ENCODE peak calls at places on chromosomes 3 and 15, in five cellular contexts. M is neural progenitor cell, C is HepG2, D is endothelial cell of umbilical vein, O is fibroblast of lung. G is an unnamed sample.

GRCh38 chr15:31214158-31214863 is 112.3 kb upstream of the KLF13 start:
- DNase-seq in M (no peak), C (no peak), D (no peak), O (no peak), G (no peak)

GRCh38 chr3:151037746-151038145 is 47.7 kb upstream of the MED12L start:
- DNase-seq in M (no peak), C (no peak), D (peak), O (peak), G (peak)

GRCh38 chr15:62068787-62069170 is 2.0 kb downstream of the C2CD4A start:
- DNase-seq in M (no peak), C (no peak), D (no peak), O (peak), G (no peak)

GRCh38 chr3:197003461-197004385 is 25.9 kb downstream of the MELTF start:
- DNase-seq in M (peak), C (no peak), D (no peak), O (no peak), G (peak)

GRCh38 chr15:92624401-92624991 is 31.1 kb downstream of the FAM174B start:
- DNase-seq in M (peak), C (no peak), D (peak), O (peak), G (peak)

GRCh38 chr3:97901327-97902295 is 70.6 kb downstream of the RIOX2 start:
- DNase-seq in M (no peak), C (peak), D (peak), O (no peak), G (no peak)

GRCh38 chr3:1561397-1561796 is 468.6 kb downstream of the CNTN6 start:
- DNase-seq in M (no peak), C (no peak), D (no peak), O (no peak), G (no peak)

GRCh38 chr3:134445631-134446030 is 40.2 kb downstream of the ANAPC13 start:
- DNase-seq in M (no peak), C (no peak), D (peak), O (peak), G (peak)

GRCh38 chr3:192887047-192887446 is 30.6 kb downstream of the MB21D2 start:
- DNase-seq in M (no peak), C (peak), D (peak), O (peak), G (peak)

GRCh38 chr3:96700322-96701315 is 113.8 kb upstream of the EPHA6 start:
- DNase-seq in M (peak), C (no peak), D (no peak), O (no peak), G (peak)

GRCh38 chr3:184261270-184262165 is at the start of gene CAMK2N2:
- DNase-seq in M (peak), C (peak), D (no peak), O (peak), G (peak)

GRCh38 chr3:179697933-179698332 is 45.1 kb downstream of the USP13 start:
- DNase-seq in M (no peak), C (no peak), D (no peak), O (no peak), G (no peak)

GRCh38 chr3:183825380-183826161 is at the start of gene MAP6D1:
- DNase-seq in M (peak), C (no peak), D (peak), O (peak), G (peak)

GRCh38 chr3:184241447-184242296 is 7.1 kb downstream of the ALG3 start:
- DNase-seq in M (no peak), C (peak), D (peak), O (peak), G (peak)

GRCh38 chr3:71510485-71510884 is 73.0 kb downstream of the FOXP1 start:
- DNase-seq in M (no peak), C (peak), D (peak), O (peak), G (peak)

GRCh38 chr15:95865330-95865739 is 465.2 kb upstream of the NR2F2 start:
- DNase-seq in M (no peak), C (no peak), D (no peak), O (no peak), G (no peak)

GRCh38 chr15:50247819-50248650 is 17.5 kb downstream of the HDC start:
- DNase-seq in M (no peak), C (no peak), D (no peak), O (no peak), G (peak)

GRCh38 chr3:133007601-133008000 is 30.6 kb upstream of the TMEM108 start:
- DNase-seq in M (no peak), C (no peak), D (no peak), O (no peak), G (no peak)

GRCh38 chr15:88701561-88702095 is 62.8 kb downstream of the ISG20 start:
- DNase-seq in M (peak), C (peak), D (no peak), O (no peak), G (peak)

GRCh38 chr3:149273096-149273751 is 51.6 kb upstream of the CP start:
- DNase-seq in M (peak), C (peak), D (peak), O (peak), G (peak)

GRCh38 chr15:25724899-25725298 is 138.2 kb downstream of the ATP10A start:
- DNase-seq in M (no peak), C (no peak), D (no peak), O (no peak), G (no peak)

GRCh38 chr15:86677316-86677715 is 597.6 kb downstream of the AGBL1 start:
- DNase-seq in M (peak), C (no peak), D (no peak), O (no peak), G (no peak)

GRCh38 chr3:36540898-36541518 is 160.7 kb downstream of the STAC start:
- DNase-seq in M (peak), C (peak), D (no peak), O (peak), G (peak)

GRCh38 chr3:58063424-58063823 is 55.2 kb downstream of the FLNB start:
- DNase-seq in M (no peak), C (no peak), D (no peak), O (peak), G (peak)

GRCh38 chr15:84023636-84024035 is 211.9 kb upstream of the GOLGA6L4 start:
- DNase-seq in M (peak), C (peak), D (no peak), O (peak), G (peak)

GRCh38 chr15:65192016-65192415 is 6.9 kb upstream of the CLPX start:
- DNase-seq in M (no peak), C (peak), D (peak), O (peak), G (no peak)

GRCh38 chr3:186057594-186057993 is 51.3 kb downstream of the ETV5 start:
- DNase-seq in M (no peak), C (no peak), D (no peak), O (peak), G (peak)

GRCh38 chr15:85422607-85423006 is 42.2 kb downstream of the AKAP13 start:
- DNase-seq in M (no peak), C (no peak), D (no peak), O (no peak), G (no peak)

GRCh38 chr15:63979227-63979793 is 67.0 kb downstream of the DAPK2 start:
- DNase-seq in M (no peak), C (no peak), D (no peak), O (no peak), G (no peak)

GRCh38 chr3:169071003-169071402 is 592.5 kb downstream of the MECOM start:
- DNase-seq in M (no peak), C (no peak), D (no peak), O (peak), G (no peak)

GRCh38 chr15:43934480-43934879 is 107.7 kb downstream of the WDR76 start:
- DNase-seq in M (no peak), C (no peak), D (no peak), O (peak), G (no peak)

GRCh38 chr3:58173670-58174472 is 36.9 kb downstream of the DNASE1L3 start:
- DNase-seq in M (peak), C (peak), D (peak), O (no peak), G (peak)

GRCh38 chr15:69648215-69648614 is 195.6 kb downstream of the RPLP1 start:
- DNase-seq in M (no peak), C (no peak), D (no peak), O (no peak), G (peak)

GRCh38 chr3:71681224-71681668 is 44.0 kb downstream of the EIF4E3 start:
- DNase-seq in M (peak), C (peak), D (peak), O (peak), G (peak)

GRCh38 chr3:133097214-133097613 is 59.0 kb downstream of the TMEM108 start:
- DNase-seq in M (no peak), C (no peak), D (no peak), O (peak), G (no peak)

GRCh38 chr3:187186801-187187421 is 10.4 kb upstream of the RTP1 start:
- DNase-seq in M (no peak), C (peak), D (no peak), O (peak), G (peak)

GRCh38 chr3:58596828-58597518 is 19.8 kb upstream of the FAM107A start:
- DNase-seq in M (no peak), C (no peak), D (no peak), O (no peak), G (no peak)

GRCh38 chr3:41753651-41754050 is 208.3 kb downstream of the ULK4 start:
- DNase-seq in M (no peak), C (no peak), D (peak), O (no peak), G (no peak)
- H3K4me2 ChIP-seq in M (no peak), C (no peak), D (no peak), O (no peak), G (no peak)

GRCh38 chr15:66254364-66255292 is 1.1 kb upstream of the MEGF11 start:
- DNase-seq in M (peak), C (no peak), D (no peak), O (no peak), G (no peak)
- TF ChIP-seq EZH2 in M (peak), C (no peak), D (peak), O (peak), G (no peak)

GRCh38 chr3:188417329-188417728 is 263.4 kb downstream of the LPP start:
- DNase-seq in M (no peak), C (no peak), D (no peak), O (no peak), G (no peak)

GRCh38 chr3:188421836-188422540 is 268.0 kb downstream of the LPP start:
- DNase-seq in M (no peak), C (no peak), D (no peak), O (no peak), G (no peak)

GRCh38 chr3:188416041-188416440 is 262.1 kb downstream of the LPP start:
- DNase-seq in M (no peak), C (no peak), D (no peak), O (peak), G (no peak)

GRCh38 chr3:188421151-188421821 is 267.3 kb downstream of the LPP start:
- DNase-seq in M (no peak), C (no peak), D (peak), O (peak), G (no peak)
- H3K4me2 ChIP-seq in M (no peak), C (no peak), D (no peak), O (no peak), G (no peak)

GRCh38 chr3:190512666-190513065 is 1.2 kb upstream of the IL1RAP start:
- DNase-seq in M (no peak), C (no peak), D (no peak), O (no peak), G (no peak)
- TF ChIP-seq EZH2 in M (no peak), C (no peak), D (no peak), O (no peak), G (no peak)

DNA sequence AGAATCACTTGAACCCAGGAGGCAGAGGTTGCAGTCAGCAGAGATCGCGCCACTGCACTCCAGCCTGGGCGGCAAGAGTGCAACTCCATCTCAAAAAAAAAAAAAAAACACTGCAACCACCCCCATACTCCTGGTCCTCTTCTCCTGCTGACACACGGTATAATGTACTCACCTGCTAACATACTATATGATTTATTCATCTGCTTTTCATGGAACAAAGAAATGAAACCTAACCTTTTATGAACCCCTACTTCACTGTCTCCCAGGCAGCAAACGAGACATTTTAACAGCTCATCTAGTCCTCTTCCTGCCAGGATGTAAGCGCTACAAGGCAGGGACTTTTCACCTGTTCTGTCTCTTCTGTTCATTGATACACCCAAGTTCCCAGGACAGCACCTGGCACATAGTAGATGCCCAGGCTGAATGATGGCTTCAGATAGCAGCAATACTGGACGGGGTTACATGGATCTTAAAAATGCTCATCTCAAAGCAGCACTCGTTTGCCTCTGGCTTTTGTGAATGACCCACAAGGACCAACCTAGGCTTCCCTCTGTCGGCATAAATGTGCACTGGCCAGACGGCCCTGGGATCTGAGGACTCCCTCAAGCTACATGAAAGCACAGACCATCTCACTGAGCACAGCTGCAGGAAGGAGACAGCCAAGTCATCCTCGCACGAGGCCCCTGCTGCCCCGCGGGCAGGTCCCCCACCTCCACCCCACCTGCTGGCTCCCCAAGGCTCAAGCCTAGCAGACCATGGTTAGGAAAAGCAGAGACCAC is 20.3 kb downstream of the XXYLT1 start:
- DNase-seq in M (no peak), C (no peak), D (peak), O (no peak), G (no peak)
- H3K4me2 ChIP-seq in M (no peak), C (no peak), D (no peak), O (no peak), G (no peak)

GRCh38 chr15:35751421-35752133 is 205.6 kb upstream of the DPH6 start:
- DNase-seq in M (peak), C (peak), D (peak), O (peak), G (peak)
- TF ChIP-seq EZH2 in M (no peak), C (no peak), D (no peak), O (no peak), G (no peak)

GRCh38 chr3:52313774-52314188 is 2.3 kb upstream of the DNAH1 start:
- DNase-seq in M (no peak), C (no peak), D (peak), O (peak), G (no peak)
- H3K4me2 ChIP-seq in M (peak), C (no peak), D (peak), O (no peak), G (no peak)

DNA sequence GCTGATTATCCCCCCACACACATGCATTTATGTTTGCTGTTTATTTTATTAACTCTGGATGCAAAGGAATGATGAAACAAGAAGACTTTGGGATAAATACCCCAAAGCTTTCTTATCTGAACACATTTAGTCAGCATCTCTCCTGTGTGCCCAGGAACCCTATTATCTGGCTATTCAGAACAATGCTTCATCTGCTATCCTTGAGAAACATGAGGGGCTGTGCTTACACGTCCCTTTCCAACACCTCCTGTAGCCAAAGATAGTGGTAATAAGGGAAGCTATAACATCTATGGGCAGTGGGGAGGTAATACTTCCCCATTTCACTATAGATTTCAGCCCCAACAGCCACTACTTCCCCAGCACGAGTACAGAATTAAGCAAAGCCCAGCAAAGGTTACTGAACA is 94.7 kb downstream of the SSR3 start:
- DNase-seq in M (no peak), C (no peak), D (no peak), O (no peak), G (no peak)
- TF ChIP-seq EZH2 in M (no peak), C (no peak), D (no peak), O (no peak), G (no peak)

DNA sequence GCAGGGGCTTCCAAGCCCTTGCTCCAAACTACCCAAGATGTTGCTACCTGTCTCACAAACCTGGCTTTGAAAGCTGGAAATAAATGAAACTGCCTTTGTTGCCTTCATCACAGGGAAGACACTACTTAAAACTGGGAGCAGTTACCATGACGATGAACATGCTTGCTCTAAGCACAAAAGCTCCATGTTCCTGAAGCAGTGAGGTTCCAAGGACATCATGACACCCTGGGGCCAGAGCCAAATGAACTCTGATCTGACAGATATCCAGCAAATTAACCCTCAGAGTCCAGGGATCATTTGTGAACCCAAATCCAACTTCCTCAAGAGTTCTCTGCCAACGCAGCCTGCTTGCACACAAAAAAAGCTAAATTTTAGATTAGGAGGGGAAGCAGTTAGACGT is 10.7 kb downstream of the TRAIP start:
- DNase-seq in M (no peak), C (peak), D (no peak), O (no peak), G (peak)
- H3K4me2 ChIP-seq in M (no peak), C (peak), D (no peak), O (no peak), G (no peak)

DNA sequence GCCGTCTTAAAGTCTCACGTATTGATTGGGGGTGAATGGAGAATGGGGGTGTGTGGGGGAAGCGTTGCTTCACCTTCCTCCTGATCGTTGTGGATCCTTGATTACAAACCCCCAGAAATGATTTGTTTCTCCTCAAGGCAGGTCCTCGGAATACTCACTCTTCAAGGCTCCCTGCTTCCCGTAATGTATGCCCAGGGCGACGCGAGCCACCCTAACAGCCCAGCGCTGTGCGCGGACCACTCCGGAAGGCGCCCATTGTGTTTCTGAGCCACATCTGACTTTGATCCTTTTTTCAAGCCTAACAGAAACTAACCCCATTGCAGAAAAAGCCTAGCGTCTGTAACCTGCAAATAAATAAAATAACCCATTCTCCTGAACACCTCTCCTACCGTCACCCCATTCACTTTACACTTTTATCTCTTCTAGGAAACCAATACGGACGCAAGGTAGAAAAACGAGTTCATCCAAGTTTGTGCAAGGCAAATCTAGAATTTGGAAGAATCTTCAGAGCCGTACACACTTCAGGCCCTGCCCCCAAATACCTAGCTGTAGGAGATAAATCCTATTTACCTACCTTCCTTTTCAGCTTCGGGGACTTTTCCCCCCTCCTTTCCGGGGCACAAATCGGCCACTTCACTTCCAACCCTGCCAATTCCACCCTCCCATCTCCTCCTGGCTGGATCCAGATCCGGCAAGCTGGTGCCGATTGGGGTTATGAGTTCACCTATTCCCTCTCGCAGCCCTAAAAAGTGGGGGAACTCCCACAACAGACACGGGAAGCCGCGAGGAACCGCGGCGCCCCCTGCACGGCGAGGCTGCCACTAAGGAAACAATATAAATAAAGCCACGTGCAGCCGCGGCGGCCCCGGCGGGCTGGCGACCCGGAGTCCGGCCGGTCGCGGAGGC is 1.1 kb downstream of the PRTG start:
- DNase-seq in M (peak), C (peak), D (peak), O (no peak), G (peak)
- TF ChIP-seq EZH2 in M (no peak), C (no peak), D (no peak), O (no peak), G (peak)